ENCODE peak calls at places on chromosomes 13 and 19, in four cellular contexts. F is GM23338, P is fibroblast of lung, B is neural progenitor cell. L is an unnamed sample.

GRCh38 chr13:60463787-60464186 is 66.8 kb downstream of the TDRD3 start:
- DNase-seq in F (no peak), P (no peak), B (no peak), L (no peak)

GRCh38 chr19:39372047-39372802 is 18.7 kb downstream of the PAF1 start:
- DNase-seq in F (no peak), P (peak; percentile 97), B (no peak), L (peak; percentile 20)

GRCh38 chr13:95296326-95296939 is 4.8 kb downstream of the ABCC4 start:
- DNase-seq in F (peak; percentile 80), P (no peak), B (peak; percentile 65), L (peak; percentile 14)

GRCh38 chr19:23440791-23441190 is 45.5 kb upstream of the ZNF91 start:
- DNase-seq in F (peak; percentile 76), P (no peak), B (no peak), L (no peak)

GRCh38 chr19:40609561-40610395 is 8.6 kb downstream of the LTBP4 start:
- DNase-seq in F (peak; percentile 95), P (peak; percentile 71), B (peak; percentile 94), L (peak; percentile 92)

GRCh38 chr13:105552078-105552477 is 983.4 kb downstream of the EFNB2 start:
- DNase-seq in F (no peak), P (peak; percentile 3), B (no peak), L (no peak)

GRCh38 chr19:14715841-14716240 is 26.0 kb downstream of the ZNF333 start:
- DNase-seq in F (no peak), P (no peak), B (no peak), L (no peak)

GRCh38 chr13:109667754-109668360 is 118.5 kb downstream of the IRS2 start:
- DNase-seq in F (no peak), P (no peak), B (peak; percentile 69), L (no peak)

GRCh38 chr19:38538793-38539528 is 78.8 kb downstream of the MAP4K1 start:
- DNase-seq in F (no peak), P (peak; percentile 7), B (no peak), L (peak; percentile 28)

GRCh38 chr19:57031156-57031555 is 88.6 kb upstream of the USP29 start:
- DNase-seq in F (no peak), P (no peak), B (no peak), L (no peak)

GRCh38 chr13:110182461-110182860 is 124.5 kb downstream of the COL4A1 start:
- DNase-seq in F (no peak), P (no peak), B (no peak), L (no peak)

GRCh38 chr13:64130170-64130569 is 2714.5 kb upstream of the PCDH20 start:
- DNase-seq in F (no peak), P (no peak), B (no peak), L (no peak)

GRCh38 chr19:58559275-58560006 is 1.0 kb upstream of the UBE2M start:
- DNase-seq in F (peak; percentile 96), P (peak; percentile 92), B (peak; percentile 94), L (peak; percentile 77)

GRCh38 chr13:60170414-60170813 is 6.7 kb upstream of the DIAPH3 start:
- DNase-seq in F (no peak), P (no peak), B (no peak), L (no peak)

GRCh38 chr19:51594774-51595109 is 23.7 kb downstream of the ZNF175 start:
- DNase-seq in F (no peak), P (no peak), B (no peak), L (no peak)

GRCh38 chr13:20616059-20616797 is 49.3 kb downstream of the IFT88 start:
- DNase-seq in F (no peak), P (peak; percentile 94), B (no peak), L (peak; percentile 78)

GRCh38 chr19:45467115-45467455 is 711 bp upstream of the FOSB start:
- DNase-seq in F (peak; percentile 47), P (no peak), B (peak; percentile 53), L (no peak)

GRCh38 chr13:71867101-71867814 is at the start of gene DACH1:
- DNase-seq in F (peak; percentile 68), P (peak; percentile 76), B (peak; percentile 86), L (peak; percentile 23)

GRCh38 chr13:55553736-55554135 is 1587.0 kb upstream of the PRR20A start:
- DNase-seq in F (no peak), P (no peak), B (no peak), L (no peak)

GRCh38 chr19:51368366-51369282 is at the start of gene CLDND2:
- DNase-seq in F (no peak), P (no peak), B (no peak), L (no peak)

GRCh38 chr19:17183271-17183757 is 31.8 kb upstream of the USE1 start:
- DNase-seq in F (peak; percentile 26), P (no peak), B (no peak), L (no peak)

GRCh38 chr13:26017932-26018690 is 33.7 kb downstream of the SHISA2 start:
- DNase-seq in F (no peak), P (peak; percentile 48), B (no peak), L (no peak)

GRCh38 chr19:7888145-7888825 is at the start of gene LRRC8E:
- DNase-seq in F (peak; percentile 92), P (peak; percentile 72), B (peak; percentile 83), L (peak; percentile 71)

GRCh38 chr19:17766543-17767131 is 15.4 kb downstream of the FCHO1 start:
- DNase-seq in F (peak; percentile 95), P (peak; percentile 65), B (peak; percentile 93), L (peak; percentile 68)

GRCh38 chr19:15452111-15453047 is 2.6 kb upstream of the WIZ start:
- DNase-seq in F (peak; percentile 99), P (peak; percentile 68), B (peak; percentile 96), L (peak; percentile 30)

GRCh38 chr13:77016888-77017623 is 9.9 kb downstream of the FBXL3 start:
- DNase-seq in F (peak; percentile 29), P (no peak), B (no peak), L (no peak)

GRCh38 chr19:10612515-10613119 is 12.7 kb upstream of the SLC44A2 start:
- DNase-seq in F (no peak), P (peak; percentile 38), B (no peak), L (no peak)

GRCh38 chr13:107348471-107348870 is 780.5 kb upstream of the ARGLU1 start:
- DNase-seq in F (no peak), P (no peak), B (no peak), L (no peak)

GRCh38 chr19:35887197-35887596 is 13.1 kb downstream of the NFKBID start:
- DNase-seq in F (no peak), P (no peak), B (no peak), L (no peak)

GRCh38 chr13:30020726-30021312 is 170.4 kb upstream of the UBL3 start:
- DNase-seq in F (no peak), P (peak; percentile 69), B (no peak), L (peak; percentile 76)

GRCh38 chr13:76812971-76813691 is 73.1 kb downstream of the KCTD12 start:
- DNase-seq in F (no peak), P (no peak), B (no peak), L (no peak)

DNA sequence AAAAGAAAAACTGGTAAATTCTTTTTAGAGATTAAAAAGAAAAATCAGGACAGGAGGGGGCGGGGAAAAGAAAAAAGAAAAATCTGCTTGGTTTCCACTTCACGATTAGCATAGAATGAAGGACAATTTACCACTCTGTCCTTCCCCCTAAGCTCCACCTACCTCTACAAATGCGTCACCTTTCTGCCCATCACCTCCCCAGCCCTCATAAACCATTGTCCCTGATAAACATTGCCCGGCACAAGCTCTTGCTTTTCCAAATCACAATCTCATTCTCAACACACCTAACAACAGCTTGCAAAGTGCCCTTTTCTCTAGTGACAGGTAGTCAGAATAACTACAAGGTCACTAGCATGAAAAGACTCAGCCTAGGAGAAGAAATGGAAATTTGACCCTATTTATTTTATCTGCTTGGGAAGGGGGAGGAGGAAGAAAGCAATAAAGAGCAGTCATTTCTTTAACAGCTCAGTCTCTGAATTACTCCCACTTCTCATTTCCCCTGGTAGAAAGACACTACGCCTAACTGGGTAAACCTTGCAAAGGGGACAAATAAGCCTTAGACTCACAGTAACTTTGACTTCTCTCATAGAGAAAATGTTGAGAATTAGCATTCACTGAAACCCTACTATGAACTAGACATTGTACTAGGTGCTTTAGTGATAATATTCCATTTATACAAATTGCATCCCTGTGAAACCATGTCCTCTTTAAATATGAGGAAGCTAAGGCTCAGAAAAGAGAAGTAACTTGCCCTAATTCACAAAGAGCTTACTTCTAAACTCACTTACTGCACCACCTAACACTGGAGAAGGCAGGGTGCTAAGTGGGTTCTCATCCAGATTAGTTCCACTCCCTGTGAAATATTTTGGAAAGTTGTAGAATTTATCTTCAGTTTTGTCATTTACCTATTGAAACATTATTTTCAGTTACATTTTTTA is 116.3 kb upstream of the FNDC3A start:
- DNase-seq in F (peak; percentile 38), P (no peak), B (no peak), L (no peak)
- H3K4me2 ChIP-seq in F (peak overlapping the region; percentile 50), P (no peak overlapping the region), B (no peak overlapping the region), L (no peak overlapping the region)

DNA sequence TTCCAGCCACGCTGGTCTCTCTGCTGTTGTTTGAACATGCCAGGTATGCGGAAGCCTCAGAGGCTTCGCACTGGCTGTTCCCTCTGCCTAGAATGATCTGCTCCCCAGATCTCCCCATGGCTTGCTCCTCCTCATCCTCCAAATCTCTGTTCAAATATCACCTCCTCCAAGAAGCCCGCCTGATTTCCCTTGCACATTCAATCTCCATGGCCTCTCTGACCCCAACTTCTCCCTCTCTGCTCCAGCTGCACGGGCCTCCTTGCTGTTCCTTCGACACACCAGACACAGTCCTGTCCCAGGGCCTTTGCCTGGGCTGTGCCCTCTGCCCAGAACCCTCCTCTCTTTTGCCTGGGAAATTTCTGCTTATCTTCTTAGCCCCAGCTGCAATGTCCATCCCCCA is 52.5 kb upstream of the PTPRS start:
- DNase-seq in F (no peak), P (no peak), B (no peak), L (no peak)
- H2AFZ ChIP-seq in F (no peak overlapping the region), P (no peak overlapping the region), B (no peak overlapping the region), L (no peak overlapping the region)

GRCh38 chr19:6500837-6501739 is 1.0 kb downstream of the TUBB4A start:
- DNase-seq in F (peak; percentile 26), P (no peak), B (no peak), L (no peak)

GRCh38 chr19:6498294-6499036 is 3.6 kb downstream of the TUBB4A start:
- DNase-seq in F (no peak), P (no peak), B (no peak), L (no peak)

GRCh38 chr19:6503407-6504201 is 1.5 kb upstream of the TUBB4A start:
- DNase-seq in F (no peak), P (no peak), B (no peak), L (no peak)

GRCh38 chr19:6499052-6499790 is 2.9 kb downstream of the TUBB4A start:
- DNase-seq in F (no peak), P (no peak), B (no peak), L (no peak)

GRCh38 chr19:6501740-6502648 is at the start of gene TUBB4A:
- DNase-seq in F (peak; percentile 62), P (no peak), B (peak; percentile 56), L (no peak)
- TF ChIP-seq EZH2 in F (no peak), P (no peak), B (peak; percentile 60), L (no peak)

DNA sequence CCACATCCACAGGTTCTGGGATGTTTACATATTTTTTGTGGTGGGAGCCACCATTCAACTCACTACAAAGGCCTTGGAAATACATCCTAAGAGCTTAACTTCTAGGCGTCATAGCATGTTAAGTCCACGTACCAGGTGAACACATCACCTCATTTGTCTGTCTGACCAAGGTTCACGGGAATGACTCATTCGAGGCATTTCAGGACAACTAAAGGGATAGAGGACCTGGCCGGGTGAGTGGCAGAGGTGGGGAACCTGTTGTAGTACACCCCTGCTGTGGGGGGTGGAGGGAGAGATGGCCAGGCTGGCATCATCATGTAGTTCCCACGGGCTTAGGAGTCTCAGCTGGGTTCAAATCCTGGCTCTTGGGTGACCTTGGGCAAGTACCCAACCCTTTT is 51.5 kb downstream of the BICRA start:
- DNase-seq in F (no peak), P (peak; percentile 35), B (no peak), L (peak; percentile 35)
- H3K4me2 ChIP-seq in F (no peak overlapping the region), P (no peak overlapping the region), B (no peak overlapping the region), L (no peak overlapping the region)

GRCh38 chr13:24511019-24511823 is 1.4 kb downstream of the PARP4 start:
- DNase-seq in F (peak; percentile 33), P (peak; percentile 97), B (peak; percentile 11), L (peak; percentile 92)
- H2AFZ ChIP-seq in F (no peak overlapping the region), P (no peak overlapping the region), B (peak overlapping the region; percentile 94), L (peak overlapping the region; percentile 28)